ENCODE peak calls at places on chromosomes 1 and 21, in seven cellular contexts. Q is mammary epithelial cell, I is fibroblast of lung, F is AG09309, X is uterus, Y is cardiac fibroblast, O is psoas muscle. W is an unnamed sample.
A peak's percentile ranks its signal among the peaks of the same experiment; 100 is the strongest.

GRCh38 chr1:111956155-111956817 is 33.2 kb downstream of the KCND3 start:
- DNase-seq in I (no peak), X (no peak), F (no peak), O (no peak), Y (no peak), Q (no peak), W (no peak)

GRCh38 chr1:169245706-169246105 is 121.9 kb downstream of the NME7 start:
- DNase-seq in F (no peak), O (no peak), Y (no peak), I (no peak), Q (no peak), X (no peak), W (no peak)

GRCh38 chr1:203367051-203367450 is 16.1 kb upstream of the FMOD start:
- DNase-seq in Q (no peak), Y (no peak), F (no peak), O (no peak), I (no peak), X (no peak), W (no peak)

GRCh38 chr1:183913556-183913955 is 108.6 kb downstream of the RGL1 start:
- DNase-seq in X (no peak), F (no peak), O (no peak), Y (peak; percentile 71), Q (no peak), I (peak; percentile 59), W (no peak)

GRCh38 chr1:180811886-180812285 is 100.8 kb upstream of the KIAA1614 start:
- DNase-seq in O (no peak), Y (no peak), X (no peak), Q (no peak), F (no peak), I (peak; percentile 40), W (no peak)

GRCh38 chr1:91278754-91279153 is 125.9 kb downstream of the HFM1 start:
- DNase-seq in F (peak; percentile 2), I (peak; percentile 14), O (no peak), X (no peak), Y (peak; percentile 49), Q (peak; percentile 1), W (peak; percentile 37)

GRCh38 chr1:8137406-8138244 is 111.5 kb upstream of the ERRFI1 start:
- DNase-seq in Q (peak; percentile 86), O (no peak), X (peak; percentile 53), I (peak; percentile 99), F (peak; percentile 89), Y (peak; percentile 98), W (peak; percentile 85)

GRCh38 chr1:32893198-32894018 is 7.1 kb downstream of the HPCA start:
- DNase-seq in Y (no peak), O (peak; percentile 61), F (no peak), I (peak; percentile 37), Q (no peak), X (peak; percentile 70), W (no peak)

GRCh38 chr1:54010415-54011117 is 7.4 kb downstream of the LDLRAD1 start:
- DNase-seq in F (no peak), X (no peak), Q (no peak), O (no peak), I (no peak), Y (no peak), W (no peak)

GRCh38 chr1:180586671-180587155 is 27.9 kb downstream of the OVAAL start:
- DNase-seq in Y (peak; percentile 90), X (no peak), O (no peak), F (no peak), I (peak; percentile 92), Q (peak; percentile 84), W (peak; percentile 93)

GRCh38 chr1:222310830-222311229 is 237.1 kb downstream of the HHIPL2 start:
- DNase-seq in X (no peak), Q (no peak), Y (peak; percentile 40), F (no peak), I (no peak), O (peak; percentile 64), W (no peak)

GRCh38 chr1:56545711-56546110 is 33.7 kb downstream of the PLPP3 start:
- DNase-seq in Y (no peak), I (no peak), X (no peak), O (peak; percentile 59), Q (no peak), F (no peak), W (no peak)

GRCh38 chr1:2208309-2209239 is 14.0 kb upstream of the FAAP20 start:
- DNase-seq in Y (peak; percentile 95), O (peak; percentile 64), F (no peak), X (peak; percentile 76), Q (peak; percentile 82), I (peak; percentile 92), W (peak; percentile 96)

GRCh38 chr1:67626495-67627235 is 58.3 kb upstream of the GADD45A start:
- DNase-seq in Q (peak; percentile 100), Y (peak; percentile 99), O (no peak), F (no peak), X (no peak), I (peak; percentile 87), W (peak; percentile 87)

GRCh38 chr21:14991957-14992356 is 72.8 kb downstream of the NRIP1 start:
- DNase-seq in X (no peak), I (no peak), Q (peak; percentile 69), Y (peak; percentile 65), O (no peak), F (no peak), W (peak; percentile 14)

GRCh38 chr1:235088440-235088839 is 40.2 kb downstream of the TOMM20 start:
- DNase-seq in I (no peak), F (no peak), Q (no peak), X (no peak), O (no peak), Y (no peak), W (no peak)

DNA sequence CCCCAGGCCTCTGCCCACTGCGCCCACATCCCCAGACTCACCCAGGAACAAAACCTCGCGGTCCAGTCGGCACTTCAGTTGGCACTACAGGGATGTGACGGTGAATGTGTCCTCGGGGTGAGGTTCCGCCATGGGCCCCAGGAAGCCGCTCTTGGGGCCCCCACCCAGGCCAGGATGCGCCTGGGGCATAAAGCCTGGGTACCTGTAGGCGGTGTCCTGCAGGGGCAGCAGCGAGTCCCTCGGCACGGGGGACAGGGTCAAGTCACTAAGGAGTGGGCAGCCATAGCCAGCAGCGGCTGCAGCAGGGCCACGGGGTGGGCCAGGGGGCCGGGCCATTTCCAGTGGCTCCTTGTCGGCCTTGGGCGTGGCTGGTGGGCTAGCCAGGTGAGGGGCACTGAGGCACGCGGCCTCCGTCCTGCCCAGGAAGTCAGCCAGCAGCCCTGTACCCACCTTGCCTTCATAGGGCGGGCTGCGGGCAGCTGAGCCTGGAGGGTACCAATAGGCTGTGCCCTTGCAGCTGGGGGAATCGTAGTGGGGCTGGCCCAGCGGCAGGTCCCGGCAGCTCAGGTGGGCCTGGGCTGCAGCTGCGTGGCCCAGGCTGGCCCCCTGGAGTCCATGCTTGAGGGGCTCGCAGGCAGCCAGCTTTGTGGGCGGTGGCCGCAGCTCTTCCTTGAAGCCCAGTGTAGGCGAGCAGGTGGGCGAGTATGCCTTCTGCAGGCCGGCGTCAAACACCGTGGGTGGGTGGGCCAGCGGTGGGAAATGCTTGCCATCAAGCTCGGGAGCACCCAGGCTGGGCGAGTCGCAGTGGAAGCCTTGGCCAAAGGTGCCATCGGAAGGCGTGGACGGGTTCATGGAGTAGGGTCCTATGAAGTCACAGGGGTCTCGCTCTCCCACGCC is 56.5 kb downstream of the AHDC1 start:
- DNase-seq in O (no peak), X (no peak), I (no peak), F (no peak), Q (no peak), Y (no peak), W (no peak)
- TF ChIP-seq CTCF in O (peak; percentile 11), X (no peak), I (no peak), F (peak; percentile 19), Q (no peak), Y (peak; percentile 15), W (no peak)

GRCh38 chr1:155244368-155245162 is 10.7 kb downstream of the ENTREP3 start:
- DNase-seq in Y (peak; percentile 100), Q (peak; percentile 99), F (peak; percentile 99), I (peak; percentile 100), O (peak; percentile 98), X (peak; percentile 97), W (peak; percentile 100)
- TF ChIP-seq CTCF in Y (peak; percentile 18), Q (peak; percentile 24), F (peak; percentile 14), I (no peak), O (peak; percentile 28), X (peak; percentile 99), W (peak; percentile 38)

DNA sequence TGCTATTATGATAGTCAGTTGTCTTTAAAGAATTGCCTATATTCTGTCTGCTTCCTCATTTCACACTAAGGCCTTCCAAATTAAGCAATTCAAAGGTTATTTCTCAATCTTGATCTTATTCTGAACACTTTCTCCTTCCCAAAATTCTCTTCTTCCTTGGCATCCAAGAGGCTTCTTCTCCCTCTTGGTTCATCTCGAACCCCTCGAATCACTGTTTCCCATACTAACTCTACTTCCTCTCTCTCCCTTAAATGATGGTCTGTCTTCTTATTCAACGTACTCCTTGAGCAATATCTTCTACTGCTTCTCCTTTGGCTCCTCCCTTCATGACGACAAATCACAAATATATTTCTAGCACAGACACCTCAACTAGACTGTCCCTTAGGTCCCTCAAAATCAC is 4.5 kb downstream of the COPA start:
- DNase-seq in Q (no peak), X (no peak), I (no peak), O (no peak), Y (no peak), F (no peak), W (no peak)
- TF ChIP-seq CTCF in Q (no peak), X (no peak), I (no peak), O (no peak), Y (no peak), F (no peak), W (no peak)

GRCh38 chr21:42124826-42125570 is 53.9 kb downstream of the UMODL1 start:
- DNase-seq in Q (no peak), I (no peak), F (no peak), O (no peak), X (no peak), Y (no peak), W (no peak)

GRCh38 chr21:42123509-42123908 is 52.4 kb downstream of the UMODL1 start:
- DNase-seq in I (no peak), Q (no peak), X (no peak), F (no peak), O (no peak), Y (no peak), W (no peak)

GRCh38 chr21:42124081-42124480 is 53.0 kb downstream of the UMODL1 start:
- DNase-seq in X (no peak), I (no peak), Q (no peak), O (no peak), F (no peak), Y (no peak), W (no peak)

GRCh38 chr21:42127164-42128125 is 56.3 kb downstream of the UMODL1 start:
- DNase-seq in Y (no peak), F (no peak), O (no peak), Q (no peak), I (no peak), X (no peak), W (no peak)

DNA sequence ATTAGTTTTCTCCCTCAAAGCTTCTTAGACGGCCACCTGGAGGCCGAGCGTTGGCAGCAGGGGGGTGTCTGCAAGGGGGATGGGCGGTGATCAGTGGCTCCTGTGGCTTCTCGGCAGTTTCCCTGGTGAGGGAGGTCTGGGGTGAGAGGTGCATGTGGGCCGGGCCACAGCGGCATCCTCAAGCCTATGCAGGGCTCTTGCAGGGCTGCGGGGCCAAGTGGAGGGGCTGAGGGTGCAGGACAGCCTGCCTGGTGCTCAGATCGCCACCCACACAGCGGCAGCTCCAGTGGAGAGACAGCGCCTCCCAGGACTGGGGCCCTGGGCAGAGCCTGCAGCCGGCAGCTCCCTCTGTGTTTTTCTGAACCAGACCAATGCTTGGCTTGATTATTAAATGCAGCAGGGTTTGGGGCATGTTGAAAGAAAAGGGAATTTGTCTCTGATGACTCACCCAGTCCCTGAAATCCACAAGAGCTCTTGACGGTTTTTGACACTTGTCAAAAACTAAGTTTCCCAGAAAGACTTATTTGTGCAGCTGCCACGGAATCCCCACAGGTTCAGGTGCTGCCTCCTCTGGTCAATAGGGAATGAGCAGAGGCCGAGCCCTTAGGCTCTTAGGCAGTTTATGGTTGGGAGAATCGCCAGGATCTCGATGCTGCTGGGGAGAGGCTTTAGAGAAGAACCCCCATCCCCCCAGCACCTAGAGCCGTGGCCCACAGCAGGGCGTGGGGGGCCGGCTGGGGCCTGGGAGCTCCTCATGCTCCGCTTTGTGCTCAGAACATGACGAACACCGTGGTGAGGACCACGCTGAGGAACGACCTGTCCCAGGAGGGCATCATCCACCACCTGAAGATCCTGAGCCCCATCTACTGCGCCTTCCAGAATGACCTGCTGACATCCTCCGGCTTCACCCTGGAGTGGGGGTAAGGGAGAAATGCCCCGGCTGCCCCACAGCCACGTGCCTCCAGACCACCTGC is 54.7 kb downstream of the UMODL1 start:
- DNase-seq in Q (no peak), I (peak; percentile 63), F (no peak), X (no peak), O (no peak), Y (peak; percentile 41), W (peak; percentile 72)
- TF ChIP-seq CTCF in Q (peak; percentile 12), I (no peak), F (peak; percentile 12), X (no peak), O (no peak), Y (peak; percentile 32), W (peak; percentile 6)